ENCODE peak calls at places on chromosomes 13 and 19, in nine cellular contexts. V is stimulated activated CD4-positive, alpha-beta T cell treated with anti-CD3 and anti-CD28 coated beads, Interleukin-2, amount 100 ng/mL, for 24 hours; F is kidney tubule cell; O is activated T-helper 9 cell treated with anti-CD3 and anti-CD28 coated beads, Interleukin-2, amount 50 U/mL, for 16 hours; C is stomach; M is bronchial epithelial cell; S is fibroblast of the aortic adventitia; Q is DMS79 treated with DMSO at 0.1 percent for 48 hours; Y is endodermal cell. A is an unnamed sample.

GRCh38 chr19:55246462-55247451 is 12.1 kb downstream of the PPP6R1 start:
- DNase-seq in V (no peak), F (no peak), O (no peak), C (no peak), M (no peak), S (no peak), Q (no peak), Y (no peak), A (no peak)

GRCh38 chr19:18481505-18482222 is 40.2 kb downstream of the ELL start:
- DNase-seq in V (peak; percentile 26), F (no peak), O (no peak), C (no peak), M (no peak), S (no peak), Q (no peak), Y (no peak), A (no peak)

GRCh38 chr19:3163230-3163886 is 15.2 kb upstream of the S1PR4 start:
- DNase-seq in V (peak; percentile 73), F (peak; percentile 58), O (peak; percentile 45), C (peak; percentile 67), M (no peak), S (peak; percentile 61), Q (peak; percentile 36), Y (peak; percentile 91), A (no peak)

GRCh38 chr19:17089238-17089637 is 13.7 kb downstream of the MYO9B start:
- DNase-seq in V (no peak), F (no peak), O (no peak), C (no peak), M (no peak), S (peak; percentile 73), Q (no peak), Y (no peak), A (no peak)

GRCh38 chr19:7934766-7935165 is 8.7 kb downstream of the TIMM44 start:
- DNase-seq in V (no peak), F (no peak), O (no peak), C (no peak), M (no peak), S (no peak), Q (no peak), Y (no peak), A (no peak)

GRCh38 chr19:38304866-38305429 is 897 bp downstream of the C19orf33 start:
- DNase-seq in V (no peak), F (peak; percentile 94), O (no peak), C (peak; percentile 93), M (peak; percentile 83), S (no peak), Q (no peak), Y (peak; percentile 98), A (no peak)

GRCh38 chr19:38670921-38671398 is 23.5 kb downstream of the ACTN4 start:
- DNase-seq in V (no peak), F (no peak), O (no peak), C (no peak), M (no peak), S (no peak), Q (no peak), Y (no peak), A (no peak)

GRCh38 chr19:1634938-1635243 is 17.5 kb downstream of the TCF3 start:
- DNase-seq in V (no peak), F (no peak), O (no peak), C (no peak), M (no peak), S (no peak), Q (no peak), Y (no peak), A (no peak)

GRCh38 chr19:4732680-4733114 is 9.1 kb upstream of the DPP9 start:
- DNase-seq in V (peak; percentile 50), F (peak; percentile 71), O (peak; percentile 21), C (peak; percentile 44), M (peak; percentile 43), S (peak; percentile 70), Q (peak; percentile 71), Y (peak; percentile 85), A (peak; percentile 64)

GRCh38 chr19:53088091-53088490 is 15.1 kb downstream of the ZNF160 start:
- DNase-seq in V (no peak), F (no peak), O (no peak), C (no peak), M (no peak), S (no peak), Q (no peak), Y (no peak), A (no peak)

GRCh38 chr13:113637262-113638160 is 20.5 kb downstream of the ATP4B start:
- DNase-seq in V (no peak), F (no peak), O (no peak), C (no peak), M (no peak), S (no peak), Q (no peak), Y (peak; percentile 35), A (no peak)

GRCh38 chr19:48568345-48568886 is 16.4 kb downstream of the SULT2B1 start:
- DNase-seq in V (no peak), F (peak; percentile 94), O (no peak), C (peak; percentile 87), M (peak; percentile 85), S (peak; percentile 93), Q (peak; percentile 59), Y (peak; percentile 90), A (no peak)

GRCh38 chr13:60369242-60369641 is 27.8 kb upstream of the TDRD3 start:
- DNase-seq in V (no peak), F (peak; percentile 4), O (no peak), C (no peak), M (peak; percentile 25), S (peak; percentile 6), Q (no peak), Y (no peak), A (no peak)

GRCh38 chr13:72788831-72789230 is 6.9 kb downstream of the PIBF1 start:
- DNase-seq in V (no peak), F (no peak), O (no peak), C (no peak), M (no peak), S (no peak), Q (no peak), Y (no peak), A (no peak)

GRCh38 chr13:52053460-52053859 is 29.0 kb downstream of the UTP14C start:
- DNase-seq in V (no peak), F (no peak), O (no peak), C (no peak), M (peak; percentile 15), S (peak; percentile 34), Q (no peak), Y (no peak), A (no peak)

GRCh38 chr19:47549341-47549768 is 23.6 kb downstream of the ZNF541 start:
- DNase-seq in V (no peak), F (no peak), O (no peak), C (no peak), M (no peak), S (no peak), Q (peak; percentile 94), Y (no peak), A (no peak)

GRCh38 chr19:30086220-30086619 is 144.2 kb downstream of the URI1 start:
- DNase-seq in V (no peak), F (no peak), O (no peak), C (no peak), M (no peak), S (no peak), Q (no peak), Y (no peak), A (no peak)

GRCh38 chr19:815079-815774 is 6.5 kb downstream of the PLPPR3 start:
- DNase-seq in V (no peak), F (no peak), O (no peak), C (no peak), M (no peak), S (no peak), Q (no peak), Y (peak; percentile 69), A (no peak)

GRCh38 chr19:11261902-11262839 is at the start of gene DOCK6:
- DNase-seq in V (peak; percentile 51), F (peak; percentile 30), O (no peak), C (peak; percentile 58), M (no peak), S (no peak), Q (no peak), Y (peak; percentile 79), A (no peak)

GRCh38 chr13:97359181-97360057 is 74.5 kb upstream of the RAP2A start:
- DNase-seq in V (peak; percentile 28), F (peak; percentile 65), O (peak; percentile 6), C (peak; percentile 36), M (peak; percentile 66), S (peak; percentile 86), Q (peak; percentile 78), Y (peak; percentile 84), A (peak; percentile 23)

GRCh38 chr19:34306213-34306661 is 51.9 kb downstream of the GARRE1 start:
- DNase-seq in V (no peak), F (peak; percentile 86), O (no peak), C (peak; percentile 53), M (no peak), S (no peak), Q (no peak), Y (no peak), A (no peak)

GRCh38 chr13:80137994-80138393 is 202.9 kb downstream of the SPRY2 start:
- DNase-seq in V (no peak), F (no peak), O (no peak), C (no peak), M (no peak), S (no peak), Q (no peak), Y (no peak), A (no peak)

GRCh38 chr13:112097770-112098169 is 30.8 kb downstream of the SOX1 start:
- DNase-seq in V (no peak), F (no peak), O (no peak), C (no peak), M (no peak), S (no peak), Q (peak; percentile 45), Y (no peak), A (no peak)

GRCh38 chr13:24066405-24067292 is 93.9 kb upstream of the SPATA13 start:
- DNase-seq in V (no peak), F (no peak), O (no peak), C (no peak), M (no peak), S (no peak), Q (no peak), Y (peak; percentile 66), A (no peak)

GRCh38 chr19:35587326-35587725 is 1.4 kb downstream of the PMIS2 start:
- DNase-seq in V (no peak), F (peak; percentile 19), O (no peak), C (no peak), M (no peak), S (peak; percentile 2), Q (no peak), Y (no peak), A (no peak)

GRCh38 chr19:17358395-17358794 is 18.7 kb downstream of the PLVAP start:
- DNase-seq in V (no peak), F (no peak), O (no peak), C (no peak), M (no peak), S (no peak), Q (no peak), Y (no peak), A (no peak)

GRCh38 chr13:101916108-101916757 is 463.8 kb downstream of the ITGBL1 start:
- DNase-seq in V (peak; percentile 8), F (peak; percentile 33), O (no peak), C (no peak), M (no peak), S (no peak), Q (peak; percentile 69), Y (peak; percentile 91), A (no peak)

GRCh38 chr13:46339035-46339666 is 47.9 kb downstream of the RUBCNL start:
- DNase-seq in V (peak; percentile 30), F (peak; percentile 80), O (no peak), C (no peak), M (peak; percentile 23), S (peak; percentile 82), Q (peak; percentile 39), Y (no peak), A (peak; percentile 79)

GRCh38 chr19:31531326-31531725 is 182.1 kb upstream of the TSHZ3 start:
- DNase-seq in V (no peak), F (no peak), O (no peak), C (no peak), M (no peak), S (no peak), Q (no peak), Y (no peak), A (no peak)

GRCh38 chr19:50979758-50980157 is 4.0 kb downstream of the KLK7 start:
- DNase-seq in V (no peak), F (no peak), O (no peak), C (no peak), M (no peak), S (no peak), Q (no peak), Y (peak; percentile 50), A (no peak)

GRCh38 chr13:91292630-91293221 is 54.8 kb upstream of the MIR17HG start:
- DNase-seq in V (no peak), F (no peak), O (no peak), C (no peak), M (no peak), S (no peak), Q (no peak), Y (no peak), A (no peak)